ENCODE peak calls at places on chromosomes 3 and 15, in nine cellular contexts. Y, M, J, A, H, S, V, L and Q are unnamed samples.

GRCh38 chr3:9754678-9755077 is 4.9 kb downstream of the OGG1 start:
- DNase-seq in S (no peak), Y (no peak), A (no peak), M (no peak), V (no peak), J (no peak), H (no peak), L (no peak), Q (no peak)

GRCh38 chr3:149314807-149315578 is 18.4 kb downstream of the TM4SF18 start:
- DNase-seq in A (no peak), Y (no peak), H (peak), S (no peak), V (no peak), J (no peak), M (no peak), L (no peak), Q (no peak)

GRCh38 chr15:27744651-27745050 is 354.5 kb downstream of the OCA2 start:
- DNase-seq in Y (peak), H (no peak), M (no peak), J (peak), A (no peak), S (no peak), V (no peak), L (no peak), Q (no peak)

GRCh38 chr3:158057666-158058065 is 48.6 kb downstream of the SHOX2 start:
- DNase-seq in S (no peak), H (no peak), M (no peak), J (no peak), V (no peak), Y (no peak), A (no peak), L (no peak), Q (no peak)

GRCh38 chr3:39260957-39261356 is 18.9 kb downstream of the CX3CR1 start:
- DNase-seq in A (peak), Y (peak), M (peak), H (peak), V (peak), S (peak), L (peak), J (no peak), Q (peak)

GRCh38 chr15:88802991-88803240 is 320 bp upstream of the ACAN start:
- DNase-seq in J (no peak), V (no peak), Y (no peak), M (no peak), A (no peak), H (no peak), S (no peak), L (no peak), Q (no peak)

GRCh38 chr3:34256791-34257190 is 458.4 kb downstream of the PDCD6IP start:
- DNase-seq in Y (no peak), A (no peak), L (no peak), H (no peak), J (no peak), V (no peak), M (no peak), S (no peak), Q (no peak)

GRCh38 chr3:79937567-79937966 is 169.8 kb upstream of the ROBO1 start:
- DNase-seq in J (no peak), Y (no peak), M (no peak), S (no peak), V (no peak), A (no peak), L (no peak), H (no peak), Q (peak)

GRCh38 chr15:40310001-40310959 is 2.5 kb upstream of the PLCB2 start:
- DNase-seq in J (no peak), V (no peak), A (peak), S (peak), M (peak), Y (peak), H (peak), L (peak), Q (no peak)

GRCh38 chr15:83746231-83746630 is 92.3 kb downstream of the ADAMTSL3 start:
- DNase-seq in H (no peak), Y (no peak), J (no peak), S (no peak), M (no peak), A (no peak), V (no peak), L (no peak), Q (no peak)

GRCh38 chr15:40333922-40334492 is 6.7 kb downstream of the CCDC9B start:
- DNase-seq in J (peak), L (no peak), S (peak), Y (peak), A (no peak), V (no peak), H (no peak), M (no peak), Q (peak)

GRCh38 chr3:39361252-39361927 is 21.8 kb upstream of the SLC25A38 start:
- DNase-seq in S (no peak), M (no peak), A (no peak), V (no peak), H (no peak), Y (no peak), J (no peak), L (no peak), Q (no peak)

GRCh38 chr3:102457644-102458043 is 22.8 kb downstream of the ZPLD1 start:
- DNase-seq in J (no peak), A (no peak), S (no peak), L (no peak), H (no peak), Y (no peak), M (no peak), V (no peak), Q (no peak)

GRCh38 chr3:131655076-131655685 is 152.4 kb upstream of the MRPL3 start:
- DNase-seq in H (no peak), V (no peak), S (no peak), A (no peak), Y (no peak), J (no peak), M (no peak), L (no peak), Q (no peak)

GRCh38 chr3:87437765-87438164 is 161.4 kb upstream of the POU1F1 start:
- DNase-seq in M (no peak), J (no peak), Y (no peak), L (no peak), S (no peak), A (no peak), V (no peak), H (no peak), Q (no peak)

GRCh38 chr15:93018574-93018973 is 70.4 kb downstream of the RGMA start:
- DNase-seq in H (no peak), A (no peak), J (no peak), S (no peak), V (no peak), M (no peak), Y (no peak), L (no peak), Q (no peak)

GRCh38 chr15:94704421-94704820 is 473.1 kb downstream of the MCTP2 start:
- DNase-seq in J (no peak), Y (no peak), L (peak), S (no peak), V (no peak), M (no peak), A (no peak), H (no peak), Q (no peak)

GRCh38 chr15:83943043-83943442 is 289.1 kb downstream of the ADAMTSL3 start:
- DNase-seq in M (no peak), V (no peak), H (no peak), A (no peak), Y (no peak), S (no peak), L (no peak), J (no peak), Q (no peak)

GRCh38 chr3:45137656-45138181 is 8.5 kb downstream of the CDCP1 start:
- DNase-seq in S (no peak), A (no peak), L (no peak), M (peak), Y (no peak), H (no peak), V (no peak), J (no peak), Q (no peak)

GRCh38 chr15:79494392-79494909 is 62.3 kb downstream of the MINAR1 start:
- DNase-seq in M (no peak), H (no peak), Y (no peak), A (no peak), J (no peak), L (no peak), V (no peak), S (no peak), Q (no peak)

GRCh38 chr15:90862964-90863721 is 5.2 kb upstream of the FURIN start:
- DNase-seq in Y (no peak), V (no peak), A (no peak), L (no peak), M (no peak), H (no peak), J (no peak), S (no peak), Q (no peak)

GRCh38 chr15:92343869-92344643 is 49.6 kb upstream of the ST8SIA2 start:
- DNase-seq in S (no peak), J (no peak), Y (no peak), A (no peak), M (no peak), L (no peak), H (no peak), V (no peak), Q (no peak)

GRCh38 chr15:77821959-77822256 is 189.2 kb upstream of the LINGO1 start:
- DNase-seq in L (no peak), S (no peak), V (no peak), A (no peak), J (no peak), Y (no peak), M (no peak), H (no peak), Q (no peak)

GRCh38 chr3:43695443-43695842 is 4.7 kb downstream of the ABHD5 start:
- DNase-seq in Y (no peak), H (no peak), J (no peak), V (no peak), M (no peak), L (no peak), S (no peak), A (no peak), Q (no peak)

GRCh38 chr3:77139665-77140064 is 99.8 kb downstream of the ROBO2 start:
- DNase-seq in J (no peak), M (no peak), Y (no peak), S (no peak), V (no peak), L (no peak), A (no peak), H (no peak), Q (no peak)

GRCh38 chr3:170002231-170002630 is 35.6 kb upstream of the GPR160 start:
- DNase-seq in V (no peak), S (no peak), J (no peak), Y (no peak), H (no peak), A (no peak), M (no peak), L (no peak), Q (no peak)

GRCh38 chr3:42733501-42734262 is 31.1 kb upstream of the HHATL start:
- DNase-seq in V (peak), M (no peak), H (no peak), A (no peak), Y (peak), J (no peak), S (no peak), L (no peak), Q (no peak)

GRCh38 chr3:67458406-67458805 is 196.0 kb downstream of the SUCLG2 start:
- DNase-seq in L (no peak), H (no peak), V (no peak), J (no peak), A (no peak), Y (no peak), M (no peak), S (no peak), Q (no peak)

GRCh38 chr3:14769531-14770325 is 49.0 kb upstream of the FGD5 start:
- DNase-seq in S (no peak), L (no peak), A (no peak), M (no peak), V (no peak), H (no peak), J (peak), Y (no peak), Q (no peak)

GRCh38 chr3:64909757-64910475 is 222.1 kb upstream of the ADAMTS9 start:
- DNase-seq in Y (no peak), J (no peak), S (no peak), V (no peak), L (no peak), A (no peak), M (no peak), H (no peak), Q (no peak)

GRCh38 chr3:103706671-103707070 is 1271.9 kb downstream of the ZPLD1 start:
- DNase-seq in Y (no peak), H (no peak), A (no peak), L (no peak), J (no peak), S (no peak), V (no peak), M (no peak), Q (no peak)

GRCh38 chr3:55191911-55192787 is 264.3 kb upstream of the LRTM1 start:
- DNase-seq in H (no peak), M (no peak), J (no peak), V (no peak), S (no peak), L (no peak), A (no peak), Y (no peak), Q (no peak)

GRCh38 chr15:48469681-48470080 is 138.5 kb downstream of the DUT start:
- DNase-seq in L (no peak), Y (no peak), M (no peak), S (no peak), J (no peak), V (no peak), A (no peak), H (no peak), Q (no peak)

GRCh38 chr3:104952587-104952986 is 414.1 kb upstream of the ALCAM start:
- DNase-seq in J (no peak), L (peak), H (no peak), V (no peak), S (no peak), A (no peak), Y (no peak), M (no peak), Q (no peak)

GRCh38 chr3:132164469-132165092 is 129.8 kb upstream of the CPNE4 start:
- DNase-seq in V (no peak), A (no peak), H (peak), J (no peak), S (no peak), L (no peak), Y (no peak), M (no peak), Q (no peak)

GRCh38 chr3:57959407-57960173 is 48.6 kb upstream of the FLNB start:
- DNase-seq in H (no peak), V (no peak), J (no peak), M (no peak), A (no peak), S (no peak), Y (no peak), L (no peak), Q (no peak)

GRCh38 chr15:67091073-67091965 is 25.9 kb downstream of the SMAD3 start:
- DNase-seq in L (peak), J (no peak), Y (peak), V (no peak), S (peak), H (no peak), A (peak), M (peak), Q (peak)
- TF ChIP-seq EP300 in L (no peak), J (no peak), Y (no peak), V (no peak), S (no peak), H (no peak), A (peak), M (peak), Q (peak)

DNA sequence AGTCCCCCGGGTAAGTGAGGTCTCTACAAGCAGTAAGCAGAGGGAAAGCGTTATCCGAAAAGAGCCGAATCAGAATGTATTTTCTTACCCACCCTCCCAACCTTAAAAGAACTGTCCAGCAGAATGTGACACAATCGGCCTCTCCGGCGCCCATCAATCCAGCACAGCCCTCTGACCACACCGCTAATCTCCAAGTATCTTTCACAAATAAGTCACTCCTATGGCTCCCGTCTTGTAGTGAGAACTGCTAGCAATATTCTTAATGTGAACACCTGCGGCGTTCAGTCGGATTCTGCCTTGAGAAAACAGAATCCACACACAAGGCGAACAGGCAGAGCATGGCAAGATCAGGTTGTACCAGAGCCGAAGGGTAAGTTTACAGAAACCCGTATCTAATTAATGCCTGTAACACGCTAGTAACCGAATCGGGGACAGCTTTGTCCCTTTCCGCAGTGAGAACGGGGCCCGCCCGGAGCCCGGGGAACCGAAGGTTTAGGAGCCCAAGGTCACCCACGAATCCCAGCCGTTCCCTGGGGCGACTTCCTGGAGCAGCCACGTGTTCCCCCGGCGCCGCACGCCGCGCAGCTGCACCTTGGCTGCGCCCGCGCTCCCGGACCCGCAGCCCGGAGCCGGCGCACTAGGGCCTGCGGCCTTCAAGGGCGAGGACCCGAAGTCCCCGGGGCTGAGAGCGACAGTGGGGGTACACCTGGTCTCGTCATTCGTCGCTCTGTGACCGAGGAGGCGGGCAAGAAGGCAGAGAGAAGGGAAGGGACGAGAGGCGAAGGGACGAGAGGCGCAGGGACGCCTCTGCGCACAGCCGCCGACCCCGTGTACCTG is 675 bp downstream of the TFRC start:
- DNase-seq in M (peak), A (no peak), S (peak), L (peak), J (no peak), Y (peak), H (peak), V (peak), Q (peak)
- TF ChIP-seq POLR2AphosphoS5 in M (no peak), A (no peak), S (no peak), L (no peak), J (no peak), Y (no peak), H (no peak), V (no peak), Q (no peak)

GRCh38 chr3:142445816-142446254 is 2.0 kb downstream of the XRN1 start:
- DNase-seq in V (no peak), S (peak), J (no peak), A (peak), H (peak), Y (no peak), M (no peak), L (no peak), Q (no peak)
- H3K4me3 ChIP-seq in V (peak), S (peak), J (no peak), A (peak), H (peak), Y (no peak), M (peak), L (no peak), Q (peak)

DNA sequence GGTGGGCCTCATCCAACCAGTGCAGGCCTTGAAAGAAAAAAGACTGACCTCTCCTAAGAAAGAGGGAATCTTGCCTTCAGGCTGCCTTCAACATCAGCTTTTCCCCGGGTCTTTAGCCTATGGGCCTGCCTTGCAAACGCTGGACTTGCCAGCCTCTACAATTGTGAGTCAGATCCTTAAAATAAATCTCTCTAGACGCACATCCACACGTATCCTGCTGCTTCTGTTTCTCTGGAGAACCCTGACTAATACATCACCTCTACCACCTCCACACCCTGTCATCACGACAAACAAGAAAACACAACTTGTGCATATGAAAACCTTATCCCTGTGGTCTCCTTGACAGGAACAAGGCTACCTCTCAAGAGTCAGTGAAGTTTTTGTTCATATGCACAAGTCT is 11.8 kb downstream of the CYFIP1 start:
- DNase-seq in V (no peak), H (no peak), A (no peak), M (no peak), S (no peak), Y (peak), J (no peak), L (no peak), Q (no peak)
- TF ChIP-seq EP300 in V (no peak), H (no peak), A (no peak), M (no peak), S (no peak), Y (no peak), J (no peak), L (no peak), Q (no peak)

GRCh38 chr3:99875925-99876781 is 58.5 kb downstream of the CMSS1 start:
- DNase-seq in J (peak), L (peak), M (peak), H (peak), V (peak), Y (peak), S (peak), A (no peak), Q (peak)
- TF ChIP-seq POLR2AphosphoS5 in J (peak), L (peak), M (no peak), H (peak), V (peak), Y (peak), S (peak), A (peak), Q (peak)

GRCh38 chr15:58639992-58640391 is 109.5 kb downstream of the ADAM10 start:
- DNase-seq in Y (no peak), M (no peak), A (no peak), H (no peak), V (no peak), J (no peak), L (no peak), S (no peak), Q (no peak)
- H3K4me3 ChIP-seq in Y (no peak), M (no peak), A (no peak), H (no peak), V (no peak), J (no peak), L (no peak), S (no peak), Q (no peak)